ENCODE peak calls at places on chromosomes 13 and 19, in five cellular contexts. U is A549, Q is tibial nerve, W is ovary, Z is stomach. M is an unnamed sample.

GRCh38 chr19:42540071-42540553 is 11.8 kb upstream of the CEACAM1 start:
- DNase-seq in U (no peak), Q (no peak), W (no peak), Z (peak), M (no peak)

GRCh38 chr19:9130965-9131364 is 4.2 kb upstream of the OR7G3 start:
- DNase-seq in U (no peak), Q (no peak), W (no peak), Z (no peak), M (no peak)

GRCh38 chr13:53368948-53369347 is 340.3 kb downstream of the OLFM4 start:
- DNase-seq in U (no peak), Q (no peak), W (no peak), Z (no peak), M (no peak)

GRCh38 chr13:74280795-74281490 is 146.7 kb upstream of the KLF12 start:
- DNase-seq in U (no peak), Q (no peak), W (no peak), Z (no peak), M (no peak)

GRCh38 chr13:64274481-64275217 is 2859.0 kb upstream of the PCDH20 start:
- DNase-seq in U (no peak), Q (no peak), W (no peak), Z (no peak), M (no peak)

GRCh38 chr19:23943411-23943810 is 28.7 kb downstream of the ZNF726 start:
- DNase-seq in U (no peak), Q (no peak), W (no peak), Z (no peak), M (no peak)

GRCh38 chr13:85586422-85586831 is 212.8 kb downstream of the SLITRK6 start:
- DNase-seq in U (peak), Q (no peak), W (no peak), Z (no peak), M (no peak)

GRCh38 chr13:97386832-97387486 is 47.0 kb upstream of the RAP2A start:
- DNase-seq in U (no peak), Q (no peak), W (no peak), Z (no peak), M (peak)

GRCh38 chr13:25046985-25047660 is 48.8 kb upstream of the PABPC3 start:
- DNase-seq in U (no peak), Q (no peak), W (no peak), Z (no peak), M (no peak)

GRCh38 chr19:33205110-33205509 is 11.0 kb downstream of the LRP3 start:
- DNase-seq in U (no peak), Q (no peak), W (no peak), Z (no peak), M (no peak)

GRCh38 chr13:97367016-97367415 is 67.0 kb upstream of the RAP2A start:
- DNase-seq in U (no peak), Q (no peak), W (no peak), Z (no peak), M (no peak)

GRCh38 chr19:49331616-49332055 is 3.6 kb upstream of the CD37 start:
- DNase-seq in U (peak), Q (no peak), W (no peak), Z (peak), M (no peak)

GRCh38 chr13:45454204-45454603 is 10.5 kb upstream of the COG3 start:
- DNase-seq in U (no peak), Q (no peak), W (no peak), Z (no peak), M (no peak)

GRCh38 chr13:52840066-52840465 is 8.4 kb downstream of the PCDH8 start:
- DNase-seq in U (no peak), Q (no peak), W (no peak), Z (no peak), M (no peak)

GRCh38 chr19:45137179-45137761 is 23.5 kb downstream of the NKPD1 start:
- DNase-seq in U (no peak), Q (no peak), W (no peak), Z (no peak), M (no peak)

GRCh38 chr19:33879818-33880575 is 83.3 kb downstream of the KCTD15 start:
- DNase-seq in U (no peak), Q (no peak), W (peak), Z (no peak), M (no peak)

GRCh38 chr13:95745289-95745688 is 68.3 kb downstream of the DNAJC3 start:
- DNase-seq in U (no peak), Q (no peak), W (no peak), Z (no peak), M (no peak)

GRCh38 chr13:23510979-23511735 is 59.1 kb upstream of the TNFRSF19 start:
- DNase-seq in U (peak), Q (no peak), W (no peak), Z (no peak), M (no peak)

GRCh38 chr13:80214521-80214941 is 126.4 kb downstream of the SPRY2 start:
- DNase-seq in U (peak), Q (no peak), W (no peak), Z (no peak), M (no peak)

GRCh38 chr13:112882555-112883024 is 86.4 kb upstream of the MCF2L start:
- DNase-seq in U (no peak), Q (no peak), W (no peak), Z (no peak), M (no peak)

GRCh38 chr19:22199171-22199570 is 2.4 kb upstream of the ZNF676 start:
- DNase-seq in U (no peak), Q (no peak), W (no peak), Z (no peak), M (no peak)

GRCh38 chr13:98889419-98890079 is 88.3 kb downstream of the DOCK9 start:
- DNase-seq in U (no peak), Q (no peak), W (no peak), Z (no peak), M (no peak)

GRCh38 chr13:49454388-49455015 is 10.4 kb downstream of the SETDB2 start:
- DNase-seq in U (no peak), Q (no peak), W (no peak), Z (no peak), M (no peak)

GRCh38 chr19:34733826-34734600 is at the start of gene ZNF181:
- DNase-seq in U (peak), Q (peak), W (peak), Z (peak), M (peak)

GRCh38 chr19:29694669-29695627 is 20.1 kb downstream of the C19orf12 start:
- DNase-seq in U (peak), Q (peak), W (peak), Z (peak), M (peak)

GRCh38 chr13:77143325-77143907 is 116.5 kb upstream of the FBXL3 start:
- DNase-seq in U (peak), Q (no peak), W (no peak), Z (no peak), M (no peak)

GRCh38 chr13:22047082-22047784 is 376.4 kb downstream of the FGF9 start:
- DNase-seq in U (no peak), Q (no peak), W (no peak), Z (no peak), M (no peak)

GRCh38 chr19:56301886-56302620 is 12.6 kb downstream of the ZSCAN5A start:
- DNase-seq in U (no peak), Q (no peak), W (no peak), Z (no peak), M (no peak)

GRCh38 chr13:105579821-105580707 is 955.4 kb downstream of the EFNB2 start:
- DNase-seq in U (no peak), Q (no peak), W (no peak), Z (no peak), M (no peak)

GRCh38 chr13:110835721-110836599 is 78.9 kb downstream of the ANKRD10 start:
- DNase-seq in U (no peak), Q (no peak), W (no peak), Z (no peak), M (no peak)

GRCh38 chr13:33285420-33286124 is at the start of gene STARD13:
- DNase-seq in U (peak), Q (peak), W (peak), Z (peak), M (peak)

GRCh38 chr13:98875146-98875729 is 102.6 kb downstream of the DOCK9 start:
- DNase-seq in U (no peak), Q (no peak), W (no peak), Z (no peak), M (no peak)

GRCh38 chr13:75319244-75319643 is 162.7 kb downstream of the TBC1D4 start:
- DNase-seq in U (no peak), Q (no peak), W (no peak), Z (no peak), M (no peak)

GRCh38 chr13:112697756-112698655 is 8.2 kb downstream of the ATP11A start:
- DNase-seq in U (no peak), Q (no peak), W (no peak), Z (peak), M (peak)

DNA sequence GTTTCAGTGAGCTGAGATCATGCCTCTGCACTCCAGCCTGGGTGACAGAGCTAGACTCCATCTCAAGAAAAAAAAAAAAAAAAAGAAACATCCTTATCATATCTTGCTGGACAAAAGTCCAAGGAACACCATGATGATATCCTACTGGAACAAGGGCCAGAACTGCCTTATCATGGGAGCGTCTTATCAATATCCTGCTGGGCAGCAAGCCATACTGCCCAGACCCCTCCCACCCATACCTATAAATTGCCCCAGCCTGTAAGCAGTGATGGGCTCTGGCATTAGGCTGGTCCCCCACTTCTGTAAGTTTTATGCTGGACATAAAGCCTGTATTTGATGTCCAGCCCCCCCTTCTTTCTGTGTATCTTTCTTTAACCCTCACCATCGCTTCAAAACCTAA is 14.7 kb upstream of the FBXO27 start:
- DNase-seq in U (no peak), Q (no peak), W (no peak), Z (no peak), M (no peak)
- TF ChIP-seq EP300 in U (no peak), Q (no peak), W (no peak), Z (no peak), M (no peak)

DNA sequence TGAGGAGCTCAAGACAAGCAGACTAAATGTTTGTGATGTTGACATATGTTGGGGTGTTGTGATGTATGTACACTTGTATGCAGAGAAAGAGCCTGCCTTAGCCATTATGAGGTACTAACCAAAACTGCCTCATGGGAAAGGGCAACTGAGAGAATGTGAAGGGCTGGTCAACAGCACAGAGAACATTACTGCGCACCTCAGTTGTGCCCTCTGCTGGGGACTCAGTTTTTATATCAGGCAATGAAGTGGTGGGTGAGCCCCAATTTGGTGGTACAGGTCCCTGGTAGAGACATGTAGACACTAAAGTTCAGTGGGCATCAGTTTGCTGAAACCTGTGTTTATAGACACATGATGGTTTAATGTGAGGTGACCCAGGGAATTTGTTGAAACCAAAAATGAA is 286.9 kb downstream of the DCT start:
- DNase-seq in U (peak), Q (no peak), W (no peak), Z (no peak), M (no peak)
- TF ChIP-seq CTCF in U (peak), Q (peak), W (no peak), Z (no peak), M (peak)

GRCh38 chr13:94535231-94535630 is 55.7 kb upstream of the DCT start:
- DNase-seq in U (no peak), Q (no peak), W (no peak), Z (no peak), M (no peak)
- TF ChIP-seq EP300 in U (no peak), Q (no peak), W (no peak), Z (no peak), M (no peak)

DNA sequence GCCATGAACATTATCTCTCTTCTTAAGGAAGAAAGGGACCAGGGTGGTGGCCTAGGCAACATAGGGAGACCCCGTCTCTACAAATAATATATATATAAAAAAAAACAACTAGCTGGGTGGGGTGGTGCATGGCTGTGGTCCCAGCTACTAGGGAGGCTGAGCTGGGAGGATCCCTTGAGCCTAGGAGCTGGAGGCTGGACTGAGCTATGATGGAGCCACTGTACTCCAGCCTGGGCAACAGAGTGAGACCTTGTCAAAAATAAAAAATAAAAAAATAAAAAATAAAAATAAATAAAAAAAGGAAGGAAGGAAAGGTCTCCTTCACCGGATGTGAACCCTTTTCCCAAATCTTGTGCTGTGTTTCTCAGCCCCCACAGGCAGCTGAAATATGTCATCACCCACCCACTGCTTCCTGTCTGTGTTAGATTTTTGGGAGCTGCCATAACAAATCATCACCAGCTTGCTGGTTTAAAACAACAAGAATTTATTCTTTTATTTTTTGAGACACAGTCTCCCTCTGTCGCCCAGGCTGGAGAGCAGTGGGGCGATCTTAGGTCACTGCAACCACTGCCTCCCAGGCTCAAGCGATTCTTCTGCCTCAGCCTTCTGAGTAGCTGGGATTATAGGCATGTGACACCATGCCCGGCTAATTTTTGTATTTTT is 9.5 kb upstream of the TSPAN16 start:
- DNase-seq in U (no peak), Q (no peak), W (no peak), Z (no peak), M (no peak)
- TF ChIP-seq CTCF in U (no peak), Q (peak), W (peak), Z (no peak), M (no peak)

DNA sequence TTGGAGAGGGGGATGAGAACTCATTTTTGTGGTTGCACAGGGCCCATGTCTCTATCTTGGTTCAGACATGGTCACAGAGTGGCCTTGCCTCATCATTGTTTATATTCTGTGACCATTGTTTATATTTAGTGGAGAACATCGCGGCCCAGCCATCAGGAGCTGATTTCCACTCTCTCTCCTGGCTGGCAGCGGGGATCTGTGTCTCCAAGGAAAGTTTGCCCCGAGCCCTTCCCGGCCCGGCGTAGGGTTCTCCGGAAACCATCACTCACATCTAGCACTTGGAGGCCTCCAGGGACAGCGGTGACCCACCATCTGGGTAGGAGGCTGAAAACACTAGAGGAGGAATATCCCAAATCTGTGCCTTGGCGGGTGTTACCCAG is 822 bp upstream of the ZNF358 start:
- DNase-seq in U (no peak), Q (no peak), W (peak), Z (peak), M (peak)
- TF ChIP-seq EP300 in U (no peak), Q (no peak), W (no peak), Z (peak), M (peak)

DNA sequence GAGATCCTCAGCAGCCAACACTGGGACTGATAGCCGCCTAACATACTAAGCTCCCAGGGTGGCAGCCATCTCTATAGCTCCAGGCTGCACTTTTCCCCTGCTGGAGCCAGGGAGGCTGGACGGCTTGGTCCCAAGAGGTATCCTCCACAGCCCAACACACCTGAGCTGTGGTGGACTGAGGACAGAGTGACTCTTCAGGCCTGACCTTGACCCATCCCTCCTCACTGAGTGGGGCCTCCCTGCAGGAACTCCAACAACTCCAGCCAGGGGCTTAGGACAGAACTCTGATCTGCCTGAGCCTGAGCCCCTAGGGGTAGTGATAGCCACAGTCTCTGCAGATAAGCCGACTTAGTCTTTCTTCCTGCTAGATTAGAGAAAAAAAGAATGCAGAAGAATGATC is 958.1 kb upstream of the PRR20A start:
- DNase-seq in U (no peak), Q (no peak), W (no peak), Z (no peak), M (no peak)
- TF ChIP-seq CTCF in U (no peak), Q (no peak), W (no peak), Z (no peak), M (no peak)

GRCh38 chr13:62324842-62325241 is 909.2 kb upstream of the PCDH20 start:
- DNase-seq in U (no peak), Q (no peak), W (no peak), Z (no peak), M (no peak)

GRCh38 chr13:62321895-62322294 is 906.2 kb upstream of the PCDH20 start:
- DNase-seq in U (no peak), Q (no peak), W (no peak), Z (no peak), M (no peak)

GRCh38 chr13:62320129-62320724 is 904.6 kb upstream of the PCDH20 start:
- DNase-seq in U (peak), Q (no peak), W (no peak), Z (no peak), M (no peak)

GRCh38 chr13:62321139-62321538 is 905.5 kb upstream of the PCDH20 start:
- DNase-seq in U (no peak), Q (no peak), W (no peak), Z (no peak), M (no peak)

GRCh38 chr13:62320731-62321130 is 905.1 kb upstream of the PCDH20 start:
- DNase-seq in U (no peak), Q (no peak), W (no peak), Z (no peak), M (no peak)
- TF ChIP-seq EP300 in U (no peak), Q (no peak), W (no peak), Z (no peak), M (no peak)

GRCh38 chr19:3976495-3977241 is 5.8 kb upstream of the DAPK3 start:
- DNase-seq in U (no peak), Q (no peak), W (peak), Z (no peak), M (peak)

GRCh38 chr19:3975637-3976087 is 4.8 kb upstream of the DAPK3 start:
- DNase-seq in U (no peak), Q (no peak), W (peak), Z (no peak), M (no peak)

GRCh38 chr19:3979289-3979673 is 6.0 kb downstream of the EEF2 start:
- DNase-seq in U (no peak), Q (no peak), W (peak), Z (no peak), M (no peak)

GRCh38 chr19:3978145-3978544 is 7.1 kb downstream of the EEF2 start:
- DNase-seq in U (no peak), Q (no peak), W (no peak), Z (no peak), M (no peak)

DNA sequence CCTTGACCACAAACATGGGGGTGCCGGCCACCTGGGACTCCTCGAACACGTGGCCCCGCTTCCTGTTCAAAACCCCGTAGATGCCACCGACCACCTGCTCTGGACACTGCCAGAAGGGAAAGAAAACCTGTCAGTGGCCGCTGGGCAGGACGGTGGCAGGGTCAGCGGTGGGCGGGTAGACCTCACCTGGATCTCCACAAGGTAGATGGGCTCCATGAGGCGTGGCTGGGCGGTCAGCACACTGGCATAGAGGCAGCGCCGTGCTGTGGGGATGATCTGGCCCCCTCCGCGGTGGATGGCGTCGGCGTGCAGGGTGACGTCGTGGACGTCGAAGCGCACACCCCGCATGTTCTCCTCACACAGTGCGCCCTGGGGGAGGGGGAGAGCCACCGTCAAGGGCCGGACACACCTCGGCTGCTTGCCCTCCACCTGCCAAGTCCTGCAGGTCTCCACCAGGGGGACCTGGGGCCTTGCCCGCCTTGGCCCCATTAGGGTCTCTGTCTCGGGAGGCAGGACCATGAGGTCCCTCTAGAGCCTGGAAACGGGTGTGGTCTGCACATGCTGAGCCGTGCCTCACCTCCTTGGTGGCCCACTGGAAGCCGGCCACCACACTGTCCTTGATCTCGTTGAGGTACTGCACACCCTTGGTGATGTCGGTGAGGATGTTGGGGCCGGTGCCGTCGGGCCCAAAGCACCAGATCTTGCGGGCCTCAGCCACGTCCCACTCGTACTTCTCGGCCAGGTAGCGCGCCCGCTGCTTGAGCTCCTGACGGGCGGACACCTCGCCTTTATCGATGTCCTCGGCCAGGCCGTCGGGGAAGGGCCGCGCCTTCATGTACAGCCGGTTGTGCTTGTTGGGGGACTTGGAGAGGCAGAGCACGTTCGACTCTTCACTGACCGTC is 6.6 kb upstream of the DAPK3 start:
- DNase-seq in U (no peak), Q (no peak), W (peak), Z (no peak), M (peak)
- TF ChIP-seq CTCF in U (no peak), Q (no peak), W (no peak), Z (no peak), M (no peak)

M was measured in sigmoid colon.